ENCODE peak calls at places on chromosomes 7 and 10, in five cellular contexts. T is PC-3, C is heart left ventricle, Y is transverse colon, P is stomach. W is an unnamed sample. For H3K4me1 and H3K36me3, the result is how much of the 10 kb centered on the place peaks cover.

GRCh38 chr10:926075-926698 is 5.3 kb downstream of the LARP4B start:
- DNase-seq in T (no peak), C (no peak), Y (peak), P (no peak), W (no peak)

GRCh38 chr10:96513686-96514551 is at the start of gene TLL2:
- DNase-seq in T (peak), C (peak), Y (peak), P (peak), W (peak)

GRCh38 chr10:20778008-20778757 is 118.9 kb downstream of the NEBL start:
- DNase-seq in T (no peak), C (no peak), Y (no peak), P (no peak), W (no peak)

GRCh38 chr7:28405662-28406061 is 6.7 kb upstream of the CREB5 start:
- DNase-seq in T (peak), C (peak), Y (peak), P (no peak), W (no peak)

GRCh38 chr7:2523461-2523905 is 3.9 kb downstream of the LFNG start:
- DNase-seq in T (peak), C (no peak), Y (peak), P (peak), W (no peak)

GRCh38 chr10:79313320-79313719 is 33.9 kb upstream of the PPIF start:
- DNase-seq in T (no peak), C (peak), Y (no peak), P (no peak), W (no peak)

GRCh38 chr10:22626784-22627183 is 87.6 kb downstream of the PIP4K2A start:
- DNase-seq in T (peak), C (no peak), Y (no peak), P (no peak), W (no peak)

GRCh38 chr10:132310701-132311337 is 3.1 kb upstream of the STK32C start:
- DNase-seq in T (no peak), C (peak), Y (no peak), P (no peak), W (no peak)

GRCh38 chr10:112330607-112331160 is 43.2 kb upstream of the ACSL5 start:
- DNase-seq in T (no peak), C (no peak), Y (no peak), P (peak), W (no peak)

GRCh38 chr10:73850863-73851461 is 23.4 kb downstream of the CAMK2G start:
- DNase-seq in T (no peak), C (peak), Y (peak), P (no peak), W (peak)
- H3K27ac ChIP-seq in T (no peak), C (no peak), Y (peak), P (peak), W (peak)

GRCh38 chr7:6579446-6579845 is 2.2 kb downstream of the ZDHHC4 start:
- DNase-seq in T (peak), C (no peak), Y (no peak), P (no peak), W (no peak)
- H3K4me1 ChIP-seq in T (under half), C (under half), Y (under half), P (under half), W (under half)

GRCh38 chr10:77987671-77988070 is 41.6 kb downstream of the POLR3A start:
- DNase-seq in T (no peak), C (no peak), Y (no peak), P (no peak), W (no peak)
- H3K36me3 ChIP-seq in T (half or more), C (half or more), Y (under half), P (half or more), W (under half)

GRCh38 chr10:124512040-124512428 is 50.4 kb downstream of the LHPP start:
- DNase-seq in T (no peak), C (peak), Y (no peak), P (no peak), W (no peak)
- H3K27ac ChIP-seq in T (no peak), C (no peak), Y (no peak), P (no peak), W (no peak)

DNA sequence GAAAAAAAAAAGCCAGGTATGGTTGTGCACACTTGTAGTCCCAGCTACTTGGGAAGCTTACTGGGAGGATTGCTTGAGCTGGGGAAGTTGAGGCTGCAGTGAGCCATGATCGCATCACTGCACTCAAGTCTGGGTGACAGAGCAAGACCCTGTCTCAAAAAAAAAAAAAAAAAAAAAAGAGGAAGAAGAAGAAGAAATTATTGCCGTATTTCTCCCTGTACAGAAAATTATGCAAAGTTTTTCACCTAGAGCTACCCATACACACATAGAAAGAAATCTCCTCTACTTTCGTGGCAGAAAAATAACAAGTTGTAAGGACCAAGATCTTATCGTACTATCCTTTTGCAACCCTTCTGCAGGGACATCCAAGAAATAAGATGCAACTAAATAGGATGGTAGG is 25.5 kb downstream of the AKR1B1 start:
- DNase-seq in T (no peak), C (no peak), Y (no peak), P (no peak), W (no peak)
- H3K4me1 ChIP-seq in T (under half), C (under half), Y (under half), P (under half), W (under half)

DNA sequence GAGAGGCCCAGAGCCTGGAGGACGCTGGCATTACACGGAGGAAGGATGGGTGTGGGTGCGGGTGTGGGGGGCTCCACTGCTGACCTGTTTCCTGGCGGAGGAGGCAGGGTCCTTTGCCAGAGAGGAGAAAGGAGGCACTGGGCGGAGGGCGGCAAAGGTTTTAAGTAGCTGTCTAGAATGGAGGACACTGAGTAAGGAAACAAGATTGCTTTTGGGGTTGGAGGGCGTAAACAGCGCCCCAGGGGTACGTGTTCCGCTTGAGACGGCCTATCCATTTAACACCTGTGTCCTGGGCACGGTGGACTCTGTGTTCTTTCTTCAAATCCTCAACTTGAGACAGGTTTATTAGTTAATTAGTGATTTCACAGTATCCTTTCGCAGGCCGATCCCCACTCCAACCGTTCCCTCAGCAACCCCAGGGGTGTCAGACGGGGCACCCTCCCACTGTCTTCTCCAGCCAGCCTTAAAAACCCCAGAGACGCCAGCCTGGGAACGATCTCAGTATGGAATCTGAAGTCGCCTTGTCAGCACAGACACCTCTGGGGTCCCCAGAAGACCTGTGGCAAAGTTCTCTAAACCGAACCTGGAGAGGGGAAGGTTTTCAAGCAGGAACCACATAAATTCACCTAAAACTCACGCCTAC is 24.8 kb downstream of the SFXN4 start:
- DNase-seq in T (no peak), C (no peak), Y (no peak), P (no peak), W (no peak)
- H3K36me3 ChIP-seq in T (under half), C (half or more), Y (under half), P (half or more), W (under half)

DNA sequence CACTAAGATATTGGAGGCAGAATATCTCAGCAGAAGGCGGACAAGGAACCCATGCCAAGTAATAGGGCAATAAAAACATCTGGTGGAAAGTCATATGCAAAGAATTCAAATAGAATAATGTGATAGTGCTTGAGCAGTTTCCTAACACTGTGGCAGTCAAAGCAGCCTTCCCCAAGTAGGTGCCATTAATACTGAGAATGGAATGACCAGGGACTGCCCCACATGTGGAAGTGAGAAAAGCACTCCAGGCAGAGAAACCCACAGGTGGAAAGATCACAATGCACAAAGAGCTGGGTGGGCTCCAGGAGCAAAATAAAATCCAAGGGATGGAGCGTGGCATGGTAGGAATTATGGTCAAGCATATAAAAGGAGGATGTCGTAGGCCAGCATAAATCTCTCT is 64.4 kb upstream of the NME8 start:
- DNase-seq in T (no peak), C (no peak), Y (no peak), P (no peak), W (no peak)
- H3K27ac ChIP-seq in T (no peak), C (no peak), Y (no peak), P (no peak), W (no peak)

GRCh38 chr7:131004371-131004770 is 270.4 kb upstream of the KLF14 start:
- DNase-seq in T (no peak), C (no peak), Y (no peak), P (no peak), W (no peak)

GRCh38 chr7:131000389-131000788 is 266.4 kb upstream of the KLF14 start:
- DNase-seq in T (no peak), C (no peak), Y (no peak), P (no peak), W (no peak)

GRCh38 chr7:131000873-131001272 is 266.9 kb upstream of the KLF14 start:
- DNase-seq in T (no peak), C (no peak), Y (no peak), P (no peak), W (no peak)

GRCh38 chr7:131002600-131002999 is 268.6 kb upstream of the KLF14 start:
- DNase-seq in T (no peak), C (no peak), Y (no peak), P (no peak), W (no peak)

DNA sequence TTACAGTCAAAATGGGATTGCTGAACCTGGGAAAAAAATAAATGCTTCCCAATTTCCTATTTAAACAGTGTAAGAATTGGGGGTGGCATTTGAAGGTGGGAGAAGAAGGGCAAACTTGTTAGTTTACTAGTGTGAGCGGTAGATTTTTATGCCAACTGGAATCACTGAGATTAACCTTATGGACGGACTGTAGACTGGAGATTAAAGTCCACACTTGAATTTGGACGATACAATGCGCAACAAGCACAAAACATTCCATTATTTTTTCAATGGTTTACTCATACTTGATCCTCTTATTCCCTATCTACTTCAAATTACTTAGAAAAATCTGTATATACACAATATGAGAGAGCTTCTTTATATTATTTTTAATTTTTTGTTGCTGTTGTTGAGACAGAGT is 269.6 kb upstream of the KLF14 start:
- DNase-seq in T (no peak), C (no peak), Y (no peak), P (no peak), W (no peak)
- H3K4me1 ChIP-seq in T (under half), C (under half), Y (under half), P (half or more), W (under half)

DNA sequence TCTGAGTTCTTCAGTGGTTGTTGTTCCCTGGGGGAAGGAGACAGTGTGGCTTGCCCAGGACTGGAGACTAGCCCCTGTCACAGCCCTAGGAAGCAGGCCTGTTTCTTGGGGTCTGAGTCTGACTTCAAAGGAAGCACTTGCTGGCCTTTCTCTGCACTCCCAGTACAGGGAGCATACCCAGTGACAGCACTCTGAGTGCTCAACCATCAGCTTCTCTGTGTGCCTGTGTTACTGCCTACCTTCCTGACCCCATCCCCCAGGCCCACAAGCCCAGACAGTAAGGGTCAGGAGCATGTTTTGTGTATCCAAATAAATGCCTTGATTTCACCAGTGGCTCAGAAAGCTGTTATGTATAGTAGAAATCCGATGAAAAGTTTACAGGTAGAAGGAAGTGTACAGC is 48.9 kb downstream of the OGDH start:
- DNase-seq in T (no peak), C (no peak), Y (no peak), P (no peak), W (no peak)
- H3K36me3 ChIP-seq in T (under half), C (half or more), Y (under half), P (half or more), W (under half)